ENCODE peak calls at places on chromosomes 1 and 21, in seven cellular contexts. One of them, this sample, is unnamed.

GRCh38 chr1:219812491-219813221 is 115.7 kb downstream of the SLC30A10 start:
- DNase-seq in uterus: peak
- DNase-seq in Peyer's patch: no peak
- DNase-seq in adrenal gland: peak
- DNase-seq in A549: peak
- DNase-seq in heart left ventricle: peak
- DNase-seq in K562: peak
- DNase-seq in this sample: peak

GRCh38 chr1:89900791-89901708 is 80.2 kb downstream of the LRRC8D start:
- DNase-seq in uterus: no peak
- DNase-seq in Peyer's patch: no peak
- DNase-seq in adrenal gland: no peak
- DNase-seq in A549: no peak
- DNase-seq in heart left ventricle: no peak
- DNase-seq in K562: peak
- DNase-seq in this sample: no peak

GRCh38 chr1:182666736-182667135 is 17.7 kb downstream of the RGS8 start:
- DNase-seq in uterus: no peak
- DNase-seq in Peyer's patch: no peak
- DNase-seq in adrenal gland: no peak
- DNase-seq in A549: no peak
- DNase-seq in heart left ventricle: no peak
- DNase-seq in K562: no peak
- DNase-seq in this sample: no peak

GRCh38 chr1:68542586-68542985 is 45.7 kb upstream of the DEPDC1 start:
- DNase-seq in uterus: no peak
- DNase-seq in Peyer's patch: no peak
- DNase-seq in adrenal gland: no peak
- DNase-seq in A549: no peak
- DNase-seq in heart left ventricle: no peak
- DNase-seq in K562: no peak
- DNase-seq in this sample: no peak

GRCh38 chr1:176466514-176466913 is 3.5 kb downstream of the PAPPA2 start:
- DNase-seq in uterus: no peak
- DNase-seq in Peyer's patch: no peak
- DNase-seq in adrenal gland: no peak
- DNase-seq in A549: peak
- DNase-seq in heart left ventricle: no peak
- DNase-seq in K562: peak
- DNase-seq in this sample: peak

GRCh38 chr1:234083460-234083859 is 179.0 kb downstream of the SLC35F3 start:
- DNase-seq in uterus: no peak
- DNase-seq in Peyer's patch: no peak
- DNase-seq in adrenal gland: no peak
- DNase-seq in A549: no peak
- DNase-seq in heart left ventricle: no peak
- DNase-seq in K562: no peak
- DNase-seq in this sample: no peak

GRCh38 chr1:81142099-81142776 is 658.5 kb upstream of the ADGRL2 start:
- DNase-seq in uterus: no peak
- DNase-seq in Peyer's patch: no peak
- DNase-seq in adrenal gland: no peak
- DNase-seq in A549: no peak
- DNase-seq in heart left ventricle: no peak
- DNase-seq in K562: no peak
- DNase-seq in this sample: no peak

GRCh38 chr21:34510148-34511142 is 1.6 kb downstream of the KCNE1 start:
- DNase-seq in uterus: no peak
- DNase-seq in Peyer's patch: peak
- DNase-seq in adrenal gland: peak
- DNase-seq in A549: peak
- DNase-seq in heart left ventricle: peak
- DNase-seq in K562: peak
- DNase-seq in this sample: peak

GRCh38 chr21:17925000-17925610 is 105.9 kb upstream of the C21orf91 start:
- DNase-seq in uterus: peak
- DNase-seq in Peyer's patch: peak
- DNase-seq in adrenal gland: peak
- DNase-seq in A549: peak
- DNase-seq in heart left ventricle: peak
- DNase-seq in K562: peak
- DNase-seq in this sample: no peak

GRCh38 chr1:203296456-203297073 is 8.8 kb upstream of the BTG2 start:
- DNase-seq in uterus: peak
- DNase-seq in Peyer's patch: no peak
- DNase-seq in adrenal gland: no peak
- DNase-seq in A549: no peak
- DNase-seq in heart left ventricle: no peak
- DNase-seq in K562: no peak
- DNase-seq in this sample: no peak

GRCh38 chr1:221187174-221187573 is 307.9 kb downstream of the HLX start:
- DNase-seq in uterus: no peak
- DNase-seq in Peyer's patch: no peak
- DNase-seq in adrenal gland: no peak
- DNase-seq in A549: no peak
- DNase-seq in heart left ventricle: no peak
- DNase-seq in K562: no peak
- DNase-seq in this sample: no peak

GRCh38 chr1:222047370-222047769 is 305.5 kb upstream of the DUSP10 start:
- DNase-seq in uterus: no peak
- DNase-seq in Peyer's patch: no peak
- DNase-seq in adrenal gland: no peak
- DNase-seq in A549: no peak
- DNase-seq in heart left ventricle: no peak
- DNase-seq in K562: no peak
- DNase-seq in this sample: no peak

GRCh38 chr1:201539561-201540404 is 856 bp downstream of the NAV1 start:
- DNase-seq in uterus: peak
- DNase-seq in Peyer's patch: peak
- DNase-seq in adrenal gland: no peak
- DNase-seq in A549: no peak
- DNase-seq in heart left ventricle: peak
- DNase-seq in K562: peak
- DNase-seq in this sample: no peak

GRCh38 chr1:56967355-56967754 is 1.5 kb upstream of the C8B start:
- DNase-seq in uterus: no peak
- DNase-seq in Peyer's patch: no peak
- DNase-seq in adrenal gland: no peak
- DNase-seq in A549: no peak
- DNase-seq in heart left ventricle: no peak
- DNase-seq in K562: no peak
- DNase-seq in this sample: no peak
- TF ChIP-seq POLR2A in uterus: no peak
- TF ChIP-seq POLR2A in Peyer's patch: no peak
- TF ChIP-seq POLR2A in adrenal gland: no peak
- TF ChIP-seq POLR2A in A549: no peak
- TF ChIP-seq POLR2A in heart left ventricle: no peak
- TF ChIP-seq POLR2A in K562: no peak
- TF ChIP-seq POLR2A in this sample: no peak

GRCh38 chr1:41607810-41608209 is 123.3 kb upstream of the EDN2 start:
- DNase-seq in uterus: no peak
- DNase-seq in Peyer's patch: no peak
- DNase-seq in adrenal gland: no peak
- DNase-seq in A549: no peak
- DNase-seq in heart left ventricle: no peak
- DNase-seq in K562: no peak
- DNase-seq in this sample: no peak

GRCh38 chr1:41609166-41609883 is 124.8 kb upstream of the EDN2 start:
- DNase-seq in uterus: no peak
- DNase-seq in Peyer's patch: no peak
- DNase-seq in adrenal gland: no peak
- DNase-seq in A549: no peak
- DNase-seq in heart left ventricle: no peak
- DNase-seq in K562: no peak
- DNase-seq in this sample: no peak

GRCh38 chr1:41611068-41611931 is 126.8 kb upstream of the EDN2 start:
- DNase-seq in uterus: no peak
- DNase-seq in Peyer's patch: no peak
- DNase-seq in adrenal gland: no peak
- DNase-seq in A549: no peak
- DNase-seq in heart left ventricle: no peak
- DNase-seq in K562: no peak
- DNase-seq in this sample: no peak

GRCh38 chr1:41610361-41610760 is 125.9 kb upstream of the EDN2 start:
- DNase-seq in uterus: no peak
- DNase-seq in Peyer's patch: no peak
- DNase-seq in adrenal gland: no peak
- DNase-seq in A549: no peak
- DNase-seq in heart left ventricle: no peak
- DNase-seq in K562: no peak
- DNase-seq in this sample: no peak

DNA sequence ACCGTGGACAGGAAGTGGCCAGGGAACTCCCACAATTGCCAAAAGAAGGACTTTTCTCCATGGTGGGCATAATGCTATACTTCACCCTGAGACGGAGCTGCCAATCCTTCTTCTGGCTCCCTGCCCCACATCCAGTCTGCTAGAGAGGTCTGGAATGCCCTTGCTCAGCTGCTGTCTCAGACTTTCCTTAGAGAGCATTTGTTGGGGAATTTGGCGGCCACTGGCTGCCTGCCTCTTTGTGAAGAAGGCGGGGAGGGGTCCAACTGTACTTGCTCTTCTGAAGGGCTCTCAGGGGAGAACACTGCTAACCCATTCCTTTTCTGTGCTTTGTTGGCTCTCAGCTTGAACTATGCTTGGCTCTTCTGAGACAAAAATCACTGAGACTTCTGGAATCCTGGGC is 123.8 kb upstream of the EDN2 start:
- DNase-seq in uterus: no peak
- DNase-seq in Peyer's patch: no peak
- DNase-seq in adrenal gland: no peak
- DNase-seq in A549: no peak
- DNase-seq in heart left ventricle: no peak
- DNase-seq in K562: no peak
- DNase-seq in this sample: no peak
- TF ChIP-seq POLR2A in uterus: no peak
- TF ChIP-seq POLR2A in Peyer's patch: no peak
- TF ChIP-seq POLR2A in adrenal gland: no peak
- TF ChIP-seq POLR2A in A549: no peak
- TF ChIP-seq POLR2A in heart left ventricle: no peak
- TF ChIP-seq POLR2A in K562: no peak
- TF ChIP-seq POLR2A in this sample: no peak

GRCh38 chr1:65422241-65423203 is 2.1 kb downstream of the LEPR start:
- DNase-seq in uterus: no peak
- DNase-seq in Peyer's patch: no peak
- DNase-seq in adrenal gland: no peak
- DNase-seq in A549: peak
- DNase-seq in heart left ventricle: no peak
- DNase-seq in K562: peak
- DNase-seq in this sample: no peak

GRCh38 chr1:65418522-65419185 is 1.8 kb upstream of the LEPR start:
- DNase-seq in uterus: no peak
- DNase-seq in Peyer's patch: no peak
- DNase-seq in adrenal gland: no peak
- DNase-seq in A549: no peak
- DNase-seq in heart left ventricle: no peak
- DNase-seq in K562: peak
- DNase-seq in this sample: no peak

GRCh38 chr1:65421341-65422174 is 1.1 kb downstream of the LEPR start:
- DNase-seq in uterus: no peak
- DNase-seq in Peyer's patch: no peak
- DNase-seq in adrenal gland: peak
- DNase-seq in A549: no peak
- DNase-seq in heart left ventricle: no peak
- DNase-seq in K562: peak
- DNase-seq in this sample: no peak

GRCh38 chr1:65419681-65420589 is 533 bp upstream of the LEPR start:
- DNase-seq in uterus: peak
- DNase-seq in Peyer's patch: peak
- DNase-seq in adrenal gland: peak
- DNase-seq in A549: peak
- DNase-seq in heart left ventricle: peak
- DNase-seq in K562: peak
- DNase-seq in this sample: peak

DNA sequence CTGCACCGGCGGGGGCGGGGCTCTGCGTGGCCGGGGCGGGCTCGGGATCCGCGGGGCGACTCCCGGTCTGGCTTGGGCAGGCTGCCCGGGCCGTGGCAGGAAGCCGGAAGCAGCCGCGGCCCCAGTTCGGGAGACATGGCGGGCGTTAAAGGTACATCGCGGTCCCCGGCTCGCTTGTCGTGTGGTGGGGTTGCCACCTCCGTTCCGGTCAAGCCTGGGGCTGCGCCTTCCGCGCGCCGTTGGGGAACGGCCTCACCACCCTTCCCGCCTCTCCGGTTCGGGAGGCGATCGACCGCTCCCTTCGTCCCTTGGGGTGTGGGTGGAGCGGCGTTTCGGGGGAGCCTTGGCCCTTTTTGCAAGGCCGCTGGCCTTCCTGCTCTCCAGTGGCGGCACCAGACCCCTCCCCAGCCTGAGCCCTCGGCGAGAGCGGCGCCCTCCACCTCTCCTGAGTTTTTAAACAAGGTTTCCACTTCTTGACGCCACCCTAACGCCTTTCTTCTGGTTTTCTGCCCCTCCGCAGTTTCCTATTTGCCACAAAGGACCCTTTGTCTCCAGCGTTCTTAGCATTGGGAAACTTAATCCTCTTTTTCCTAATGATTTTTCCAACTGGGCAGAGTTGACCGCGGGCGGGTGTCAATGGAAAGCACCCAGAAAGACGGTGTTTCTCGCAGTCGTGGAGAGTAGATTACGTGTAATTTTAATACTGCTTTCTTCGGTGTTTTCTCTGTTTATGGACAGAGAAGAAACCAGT is at the start of the genes LEPR and LEPROT:
- DNase-seq in uterus: no peak
- DNase-seq in Peyer's patch: no peak
- DNase-seq in adrenal gland: no peak
- DNase-seq in A549: no peak
- DNase-seq in heart left ventricle: no peak
- DNase-seq in K562: no peak
- DNase-seq in this sample: no peak
- TF ChIP-seq POLR2A in uterus: peak
- TF ChIP-seq POLR2A in Peyer's patch: peak
- TF ChIP-seq POLR2A in adrenal gland: peak
- TF ChIP-seq POLR2A in A549: peak
- TF ChIP-seq POLR2A in heart left ventricle: peak
- TF ChIP-seq POLR2A in K562: peak
- TF ChIP-seq POLR2A in this sample: peak

DNA sequence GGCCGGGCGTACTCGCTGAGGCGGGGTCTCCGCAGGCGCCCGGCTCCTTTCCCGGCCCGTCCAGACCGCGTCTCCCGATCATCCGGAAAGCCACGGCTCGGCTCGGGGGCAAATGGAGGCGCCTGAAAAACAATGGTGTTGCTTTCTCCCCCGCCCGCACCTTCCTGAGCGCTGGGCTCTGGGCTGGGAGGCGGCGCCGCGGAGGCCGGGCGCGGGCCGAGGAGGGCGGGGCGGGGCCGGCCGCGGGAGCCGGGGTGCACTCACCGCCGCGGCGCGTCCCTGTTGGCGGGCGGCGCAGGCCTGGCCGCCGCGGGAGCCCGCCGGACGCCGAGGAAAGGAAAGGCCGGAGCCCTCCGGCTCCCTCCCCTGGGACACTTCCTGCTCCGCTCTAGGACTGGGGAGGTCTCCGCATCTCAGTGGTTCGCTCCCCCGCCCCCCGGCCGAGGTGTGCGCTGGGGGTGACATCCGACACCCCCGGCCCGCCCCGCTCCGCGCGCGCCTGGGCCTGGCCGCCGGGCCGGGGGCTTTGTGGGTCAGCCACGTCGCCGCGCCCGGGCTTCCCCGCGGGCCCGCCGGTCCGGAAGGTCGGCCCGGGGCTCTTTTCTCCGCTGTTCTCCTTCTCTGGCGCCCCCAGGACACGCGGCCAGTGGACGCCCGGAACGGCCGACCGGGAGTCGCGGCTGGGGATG is at the start of gene ZNF496:
- DNase-seq in uterus: peak
- DNase-seq in Peyer's patch: peak
- DNase-seq in adrenal gland: peak
- DNase-seq in A549: peak
- DNase-seq in heart left ventricle: peak
- DNase-seq in K562: peak
- DNase-seq in this sample: peak
- TF ChIP-seq POLR2A in uterus: peak
- TF ChIP-seq POLR2A in Peyer's patch: no peak
- TF ChIP-seq POLR2A in adrenal gland: no peak
- TF ChIP-seq POLR2A in A549: peak
- TF ChIP-seq POLR2A in heart left ventricle: no peak
- TF ChIP-seq POLR2A in K562: peak
- TF ChIP-seq POLR2A in this sample: no peak

This sample was measured in GM12891.